ENCODE peak calls at places on chromosomes 12 and 14, in eight cellular contexts. H, S, C, E, W, M, D and P are unnamed samples.

GRCh38 chr14:21014761-21015190 is 10.1 kb downstream of the NDRG2 start:
- DNase-seq in M (peak), W (peak), H (peak), E (peak), S (peak), C (peak), D (peak), P (peak)

GRCh38 chr14:104109121-104109541 is 23.6 kb downstream of the ASPG start:
- DNase-seq in D (no peak), M (no peak), S (no peak), E (no peak), C (no peak), H (no peak), W (no peak), P (no peak)

GRCh38 chr12:120015313-120015712 is 26.3 kb downstream of the BICDL1 start:
- DNase-seq in W (no peak), C (no peak), D (no peak), E (no peak), H (peak), S (no peak), M (no peak), P (no peak)

GRCh38 chr12:6961695-6962284 is 8.7 kb downstream of the PHB2 start:
- DNase-seq in C (peak), S (peak), E (peak), H (no peak), W (peak), D (peak), M (peak), P (no peak)

GRCh38 chr12:124337628-124338027 is 42.7 kb downstream of the RFLNA start:
- DNase-seq in S (no peak), H (no peak), W (no peak), E (no peak), M (no peak), D (no peak), C (no peak), P (no peak)

GRCh38 chr12:467591-467990 is 7.9 kb downstream of the B4GALNT3 start:
- DNase-seq in S (no peak), M (no peak), E (no peak), H (no peak), C (no peak), D (no peak), W (no peak), P (no peak)

GRCh38 chr12:101597164-101597563 is 2.4 kb downstream of the MYBPC1 start:
- DNase-seq in D (no peak), E (peak), S (no peak), M (no peak), H (no peak), W (no peak), C (no peak), P (no peak)

GRCh38 chr12:19915392-19916192 is 452.7 kb upstream of the PDE3A start:
- DNase-seq in C (no peak), E (peak), W (peak), S (peak), M (no peak), D (no peak), H (no peak), P (no peak)

GRCh38 chr12:25960176-25960575 is 1.7 kb downstream of the RASSF8 start:
- DNase-seq in H (no peak), W (peak), C (no peak), E (peak), D (peak), S (no peak), M (no peak), P (no peak)

GRCh38 chr14:67934087-67934486 is 114.5 kb downstream of the RAD51B start:
- DNase-seq in M (peak), S (peak), C (no peak), E (peak), H (no peak), W (peak), D (no peak), P (no peak)

GRCh38 chr12:98516184-98516873 is 939 bp downstream of the TMPO start:
- DNase-seq in D (peak), E (peak), M (peak), H (peak), S (peak), C (peak), W (peak), P (peak)

GRCh38 chr12:112214064-112214463 is 88.7 kb downstream of the TRAFD1 start:
- DNase-seq in H (no peak), W (no peak), S (no peak), E (no peak), D (no peak), M (no peak), C (no peak), P (no peak)

GRCh38 chr14:105898482-105899010 is 372.2 kb downstream of the TMEM121 start:
- DNase-seq in C (peak), M (no peak), H (no peak), W (no peak), E (no peak), S (no peak), D (no peak), P (no peak)